ENCODE peak calls at places on chromosomes 7 and 10, in nine cellular contexts. P is epithelial cell of proximal tubule; E is CD4-positive, alpha-beta T cell; B is pancreas; J is GM13976; N is WERI-Rb-1; O is endothelial cell of umbilical vein; A is osteocyte; L is uterus. H is an unnamed sample.

GRCh38 chr7:45917064-45917463 is 4.0 kb downstream of the IGFBP3 start:
- DNase-seq in N (no peak), B (no peak), L (no peak), P (no peak), O (no peak), J (no peak), E (no peak), A (no peak), H (no peak)

GRCh38 chr10:79238606-79239005 is 108.7 kb upstream of the PPIF start:
- DNase-seq in O (no peak), E (no peak), L (no peak), A (no peak), P (no peak), J (no peak), B (no peak), N (no peak), H (no peak)

GRCh38 chr10:102384053-102384452 is 11.5 kb upstream of the NFKB2 start:
- DNase-seq in J (no peak), B (no peak), O (no peak), N (no peak), L (no peak), A (no peak), E (no peak), P (no peak), H (no peak)

GRCh38 chr10:60003709-60004191 is 97.4 kb upstream of the CCDC6 start:
- DNase-seq in N (peak), L (no peak), P (no peak), B (peak), A (no peak), E (no peak), J (no peak), O (no peak), H (no peak)

GRCh38 chr7:46859963-46860475 is 721.9 kb downstream of the TNS3 start:
- DNase-seq in A (no peak), P (no peak), B (no peak), L (no peak), J (no peak), E (no peak), N (no peak), O (peak), H (no peak)

GRCh38 chr7:37706807-37707206 is 23.2 kb downstream of the GPR141 start:
- DNase-seq in A (no peak), L (no peak), P (no peak), J (no peak), B (no peak), N (no peak), E (no peak), O (no peak), H (no peak)

GRCh38 chr10:62735464-62736188 is 68.9 kb upstream of the ADO start:
- DNase-seq in B (no peak), E (no peak), J (no peak), O (no peak), L (no peak), P (no peak), A (no peak), N (no peak), H (no peak)

GRCh38 chr10:118926441-118926840 is 103.1 kb upstream of the NANOS1 start:
- DNase-seq in B (no peak), O (no peak), J (no peak), N (no peak), E (no peak), P (no peak), A (peak), L (no peak), H (no peak)

GRCh38 chr10:17144757-17145156 is 15.1 kb upstream of the CUBN start:
- DNase-seq in A (no peak), O (no peak), N (no peak), L (no peak), J (no peak), E (no peak), P (no peak), B (no peak), H (no peak)

GRCh38 chr7:155233703-155234492 is 63.8 kb upstream of the INSIG1 start:
- DNase-seq in L (no peak), B (peak), J (no peak), O (no peak), N (no peak), A (no peak), P (no peak), E (no peak), H (no peak)

GRCh38 chr7:4103352-4104091 is 578.6 kb upstream of the FOXK1 start:
- DNase-seq in N (no peak), L (no peak), J (no peak), B (no peak), A (no peak), O (peak), P (no peak), E (no peak), H (no peak)

GRCh38 chr10:116961305-116962251 is 43.4 kb downstream of the SHTN1 start:
- DNase-seq in J (no peak), B (no peak), L (no peak), N (no peak), A (no peak), E (no peak), O (no peak), P (no peak), H (no peak)

GRCh38 chr7:17421941-17422340 is 123.5 kb downstream of the AHR start:
- DNase-seq in J (no peak), E (no peak), O (no peak), P (no peak), A (no peak), N (no peak), B (no peak), L (no peak), H (no peak)
- TF ChIP-seq CTCF in J (no peak), E (no peak), O (no peak), P (no peak), A (no peak), N (no peak), B (no peak), L (no peak), H (no peak)

GRCh38 chr10:14952851-14953451 is 945 bp downstream of the DCLRE1C start:
- DNase-seq in A (no peak), J (no peak), L (no peak), E (no peak), O (no peak), P (no peak), N (no peak), B (no peak), H (no peak)
- TF ChIP-seq CTCF in A (no peak), J (no peak), L (no peak), E (no peak), O (no peak), P (peak), N (no peak), B (no peak), H (no peak)

DNA sequence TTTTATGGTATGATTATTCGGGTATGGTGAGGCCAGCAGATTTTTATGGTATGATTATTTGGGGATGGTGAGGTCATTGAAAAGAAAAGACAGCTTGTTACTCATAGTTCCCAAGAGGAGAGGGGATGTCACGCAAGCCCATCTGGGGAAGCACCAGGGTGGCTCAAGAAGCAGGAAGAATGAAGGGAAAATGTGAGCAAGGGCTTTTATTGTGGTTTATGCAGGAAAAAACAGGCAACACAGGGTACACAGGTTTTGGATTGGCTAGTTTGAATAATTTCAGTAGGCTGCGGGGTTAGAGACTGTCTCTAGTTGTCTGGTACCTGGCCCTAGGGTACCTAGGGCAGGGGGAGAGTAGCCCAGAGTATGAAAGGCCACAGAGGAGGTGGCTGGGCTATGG is 26.8 kb upstream of the DGKI start:
- DNase-seq in E (no peak), A (no peak), O (no peak), P (no peak), B (no peak), N (no peak), L (no peak), J (no peak), H (no peak)
- TF ChIP-seq CTCF in E (no peak), A (no peak), O (no peak), P (no peak), B (no peak), N (no peak), L (no peak), J (no peak), H (no peak)

GRCh38 chr7:26346611-26347200 is 55.0 kb downstream of the SNX10 start:
- DNase-seq in O (no peak), B (no peak), L (no peak), A (no peak), N (no peak), P (no peak), E (no peak), J (no peak), H (no peak)

GRCh38 chr7:26348987-26349809 is 57.5 kb downstream of the SNX10 start:
- DNase-seq in O (no peak), E (no peak), N (no peak), J (no peak), L (no peak), B (no peak), A (no peak), P (peak), H (no peak)

GRCh38 chr7:26345202-26345601 is 53.5 kb downstream of the SNX10 start:
- DNase-seq in E (no peak), J (no peak), P (no peak), N (no peak), B (no peak), L (no peak), O (no peak), A (no peak), H (no peak)

GRCh38 chr7:26345837-26346236 is 54.2 kb downstream of the SNX10 start:
- DNase-seq in O (no peak), N (no peak), E (no peak), J (no peak), B (no peak), L (no peak), A (no peak), P (no peak), H (no peak)

GRCh38 chr7:26348234-26348851 is 56.7 kb downstream of the SNX10 start:
- DNase-seq in O (no peak), P (peak), N (no peak), E (no peak), A (no peak), J (no peak), B (no peak), L (no peak), H (no peak)
- TF ChIP-seq CTCF in O (no peak), P (no peak), N (no peak), E (no peak), A (no peak), J (no peak), B (no peak), L (no peak), H (no peak)

GRCh38 chr7:106095634-106096033 is 16.5 kb downstream of the SYPL1 start:
- DNase-seq in P (no peak), N (no peak), O (no peak), A (no peak), E (no peak), L (no peak), B (no peak), J (no peak), H (no peak)

GRCh38 chr7:106099539-106099938 is 12.6 kb downstream of the SYPL1 start:
- DNase-seq in J (no peak), A (no peak), O (no peak), L (no peak), P (no peak), N (no peak), E (no peak), B (no peak), H (no peak)

GRCh38 chr7:106092204-106092603 is 19.9 kb downstream of the SYPL1 start:
- DNase-seq in E (no peak), J (no peak), A (no peak), L (no peak), O (no peak), N (peak), P (no peak), B (no peak), H (no peak)

GRCh38 chr7:106098889-106099288 is 13.2 kb downstream of the SYPL1 start:
- DNase-seq in B (no peak), L (no peak), J (no peak), E (no peak), N (no peak), A (no peak), P (no peak), O (no peak), H (no peak)

GRCh38 chr7:106094780-106095179 is 17.3 kb downstream of the SYPL1 start:
- DNase-seq in N (no peak), J (no peak), E (no peak), O (no peak), P (no peak), A (no peak), B (no peak), L (no peak), H (no peak)
- TF ChIP-seq CTCF in N (no peak), J (no peak), E (no peak), O (no peak), P (peak), A (no peak), B (no peak), L (no peak), H (no peak)

GRCh38 chr10:86698207-86698940 is 30.1 kb downstream of the LDB3 start:
- DNase-seq in A (no peak), N (no peak), P (no peak), J (no peak), B (peak), L (no peak), E (no peak), O (no peak), H (no peak)
- TF ChIP-seq CTCF in A (peak), N (peak), P (peak), J (no peak), B (no peak), L (no peak), E (no peak), O (no peak), H (no peak)

DNA sequence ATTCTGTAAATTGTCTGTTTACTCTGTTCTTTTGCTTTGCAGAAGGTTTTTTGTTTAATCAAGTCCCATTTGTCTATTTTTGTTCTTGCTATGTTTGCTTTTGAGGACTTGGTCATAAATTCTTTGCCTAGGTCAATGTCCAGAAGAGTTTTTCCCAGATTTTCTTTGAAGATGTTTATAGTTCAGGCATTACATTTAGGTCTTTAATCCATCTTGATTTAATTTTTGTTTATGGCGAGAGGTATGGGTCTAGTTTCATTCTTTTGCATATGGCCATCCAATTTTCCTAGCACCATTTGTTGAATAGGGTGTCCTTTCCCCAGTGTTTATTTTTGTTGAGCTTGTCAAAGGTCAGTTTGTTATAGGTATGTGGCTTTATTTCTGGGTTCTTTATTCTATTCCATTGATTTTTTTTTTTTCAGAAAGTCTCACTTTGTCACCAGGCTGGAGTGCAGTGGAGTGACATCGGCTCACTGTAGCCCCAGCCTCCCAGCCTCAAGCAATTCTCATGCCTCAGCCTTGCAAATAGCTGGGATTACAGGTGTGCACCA is 11.6 kb upstream of the ENTPD7 start:
- DNase-seq in L (no peak), E (no peak), P (no peak), N (no peak), J (no peak), O (no peak), A (no peak), B (no peak), H (no peak)
- TF ChIP-seq CTCF in L (no peak), E (no peak), P (no peak), N (no peak), J (no peak), O (no peak), A (no peak), B (no peak), H (no peak)

H was measured in glutamatergic neuron.